ENCODE peak calls at places on chromosome 19, in five cellular contexts. J is tibial nerve; B is stimulated activated CD4-positive, alpha-beta T cell treated with anti-CD3 and anti-CD28 coated beads, TNF-alpha, amount 100 ng/mL, for 4 hours; Q is NCI-H2107; C is glutamatergic neuron. T is an unnamed sample.

GRCh38 chr19:1455336-1456120 is 5.6 kb downstream of the APC2 start:
- DNase-seq in J (no peak), B (no peak), C (peak; percentile 83), Q (no peak), T (peak; percentile 40)

GRCh38 chr19:47109541-47110375 is 3.8 kb downstream of the ZC3H4 start:
- DNase-seq in B (peak; percentile 32), J (no peak), C (no peak), Q (no peak), T (no peak)

GRCh38 chr19:38514812-38515633 is 81.5 kb downstream of the RYR1 start:
- DNase-seq in Q (no peak), B (peak; percentile 56), J (peak; percentile 24), C (peak; percentile 78), T (peak; percentile 71)

GRCh38 chr19:18270304-18270703 is 3.9 kb downstream of the IQCN start:
- DNase-seq in J (no peak), Q (no peak), C (no peak), B (no peak), T (no peak)

GRCh38 chr19:14082675-14082960 is 3.0 kb downstream of the C19orf67 start:
- DNase-seq in J (no peak), Q (no peak), B (no peak), C (no peak), T (no peak)

GRCh38 chr19:12137541-12137940 is 2.6 kb downstream of the ZNF20 start:
- DNase-seq in Q (no peak), B (no peak), J (no peak), C (no peak), T (no peak)

GRCh38 chr19:31304877-31305312 is 44.3 kb downstream of the TSHZ3 start:
- DNase-seq in C (no peak), Q (no peak), J (no peak), B (no peak), T (no peak)

GRCh38 chr19:30780456-30780855 is 408.3 kb downstream of the ZNF536 start:
- DNase-seq in J (no peak), Q (no peak), C (no peak), B (no peak), T (no peak)

GRCh38 chr19:33660426-33661160 is 38.8 kb downstream of the CHST8 start:
- DNase-seq in Q (no peak), C (no peak), B (no peak), J (no peak), T (no peak)

GRCh38 chr19:6611441-6611852 is 20.5 kb upstream of the CD70 start:
- DNase-seq in B (no peak), C (no peak), J (no peak), Q (no peak), T (no peak)

GRCh38 chr19:10553943-10554381 is 10.3 kb downstream of the ATG4D start:
- DNase-seq in B (no peak), J (no peak), Q (no peak), C (no peak), T (no peak)

GRCh38 chr19:45822716-45823115 is 7.6 kb upstream of the RSPH6A start:
- DNase-seq in Q (no peak), B (no peak), C (no peak), J (no peak), T (no peak)

GRCh38 chr19:10238172-10238783 is 7.1 kb upstream of the S1PR2 start:
- DNase-seq in J (no peak), Q (peak; percentile 29), B (no peak), C (no peak), T (no peak)

GRCh38 chr19:48963371-48964204 is 1.5 kb upstream of the FTL start:
- DNase-seq in B (peak; percentile 39), J (peak; percentile 68), Q (no peak), C (peak; percentile 59), T (peak; percentile 51)

T was measured in hypothalamus.